ENCODE peak calls at places on chromosomes 13 and 19, in eight cellular contexts. I, F, Z, P, S, C, O and B are unnamed samples.

GRCh38 chr13:38763446-38764381 is 76.8 kb downstream of the FREM2 start:
- DNase-seq in F (no peak), Z (no peak), S (no peak), O (peak), P (peak), I (peak), C (peak), B (no peak)

GRCh38 chr13:71017607-71018006 is 849.4 kb downstream of the DACH1 start:
- DNase-seq in F (no peak), Z (no peak), S (no peak), I (no peak), O (no peak), C (no peak), P (no peak), B (no peak)

GRCh38 chr13:28077231-28077630 is 23.1 kb downstream of the FLT3 start:
- DNase-seq in F (no peak), Z (no peak), S (no peak), C (no peak), I (no peak), O (no peak), P (no peak), B (no peak)

GRCh38 chr13:65943024-65943423 is 1287.1 kb downstream of the PCDH9 start:
- DNase-seq in S (no peak), I (no peak), F (no peak), O (no peak), Z (no peak), P (no peak), C (peak), B (no peak)

GRCh38 chr19:33784432-33784831 is 12.2 kb upstream of the KCTD15 start:
- DNase-seq in I (no peak), O (peak), C (no peak), F (no peak), S (no peak), Z (no peak), P (no peak), B (no peak)

GRCh38 chr19:4196009-4196408 is 13.5 kb downstream of the ANKRD24 start:
- DNase-seq in C (no peak), Z (no peak), O (no peak), P (no peak), F (no peak), S (no peak), I (no peak), B (no peak)

GRCh38 chr19:40365010-40365409 is 16.5 kb downstream of the PLD3 start:
- DNase-seq in C (no peak), P (no peak), I (no peak), O (no peak), F (no peak), S (no peak), Z (no peak), B (no peak)

GRCh38 chr13:98445340-98446233 is 131.3 kb downstream of the STK24 start:
- DNase-seq in S (peak), O (peak), P (peak), C (no peak), F (peak), I (peak), Z (peak), B (peak)

GRCh38 chr19:16234552-16235445 is 37.1 kb downstream of the AP1M1 start:
- DNase-seq in O (no peak), P (no peak), C (no peak), S (no peak), F (no peak), I (no peak), Z (no peak), B (no peak)

GRCh38 chr13:112759834-112760233 is 70.0 kb downstream of the ATP11A start:
- DNase-seq in F (no peak), P (no peak), O (no peak), C (no peak), I (no peak), Z (no peak), S (no peak), B (no peak)

DNA sequence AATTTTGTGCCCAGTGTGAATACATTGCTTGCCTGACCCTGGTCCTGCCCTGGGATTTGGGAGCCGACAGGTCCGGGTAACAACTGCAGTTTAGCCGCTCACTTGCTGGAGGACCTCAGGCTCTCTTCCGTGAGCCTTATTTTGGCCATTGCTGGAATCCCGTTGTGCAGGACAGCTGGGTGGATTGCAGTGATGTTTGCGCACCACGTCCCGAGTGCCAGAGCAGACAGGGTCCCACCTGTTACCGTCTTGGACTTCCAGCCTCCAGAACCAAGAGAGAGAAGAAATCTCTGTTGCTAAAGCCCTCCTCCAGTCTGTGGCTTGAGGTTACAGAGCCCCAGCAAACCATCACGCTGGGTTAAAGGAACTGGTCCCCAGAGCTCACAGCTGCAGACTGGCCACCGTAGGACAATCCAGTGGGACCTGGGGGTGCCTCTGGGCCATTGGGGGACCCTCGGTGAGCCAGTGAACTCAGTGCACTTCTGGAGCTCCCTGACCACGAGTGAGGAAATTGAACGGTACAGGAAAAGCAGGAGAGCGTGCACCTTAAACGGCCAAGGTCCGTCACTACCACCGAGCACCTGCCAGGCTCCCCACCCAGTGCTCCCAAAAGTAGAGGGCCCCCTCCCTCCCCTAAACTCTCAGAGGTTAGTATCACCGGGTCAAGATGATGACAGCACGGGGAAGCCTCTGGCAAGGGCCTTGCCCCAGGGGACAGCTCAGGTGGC is 92.9 kb downstream of the GNG7 start:
- DNase-seq in F (no peak), I (no peak), O (no peak), C (no peak), P (peak), S (no peak), Z (no peak), B (no peak)
- H3K4me3 ChIP-seq in F (no peak), I (no peak), O (no peak), C (no peak), P (peak), S (no peak), Z (no peak), B (no peak)

GRCh38 chr19:49130325-49130724 is 11.0 kb downstream of the PPFIA3 start:
- DNase-seq in I (no peak), Z (peak), C (no peak), P (no peak), S (no peak), O (no peak), F (no peak), B (no peak)

GRCh38 chr19:49135686-49136085 is 16.3 kb downstream of the PPFIA3 start:
- DNase-seq in S (no peak), I (no peak), F (no peak), C (no peak), Z (no peak), P (no peak), O (no peak), B (no peak)

GRCh38 chr19:49136771-49137171 is 17.4 kb downstream of the PPFIA3 start:
- DNase-seq in Z (no peak), I (no peak), P (no peak), F (peak), O (no peak), S (no peak), C (no peak), B (no peak)

GRCh38 chr19:49132974-49133609 is 13.7 kb downstream of the PPFIA3 start:
- DNase-seq in I (no peak), O (no peak), Z (no peak), S (no peak), P (no peak), F (peak), C (no peak), B (no peak)

DNA sequence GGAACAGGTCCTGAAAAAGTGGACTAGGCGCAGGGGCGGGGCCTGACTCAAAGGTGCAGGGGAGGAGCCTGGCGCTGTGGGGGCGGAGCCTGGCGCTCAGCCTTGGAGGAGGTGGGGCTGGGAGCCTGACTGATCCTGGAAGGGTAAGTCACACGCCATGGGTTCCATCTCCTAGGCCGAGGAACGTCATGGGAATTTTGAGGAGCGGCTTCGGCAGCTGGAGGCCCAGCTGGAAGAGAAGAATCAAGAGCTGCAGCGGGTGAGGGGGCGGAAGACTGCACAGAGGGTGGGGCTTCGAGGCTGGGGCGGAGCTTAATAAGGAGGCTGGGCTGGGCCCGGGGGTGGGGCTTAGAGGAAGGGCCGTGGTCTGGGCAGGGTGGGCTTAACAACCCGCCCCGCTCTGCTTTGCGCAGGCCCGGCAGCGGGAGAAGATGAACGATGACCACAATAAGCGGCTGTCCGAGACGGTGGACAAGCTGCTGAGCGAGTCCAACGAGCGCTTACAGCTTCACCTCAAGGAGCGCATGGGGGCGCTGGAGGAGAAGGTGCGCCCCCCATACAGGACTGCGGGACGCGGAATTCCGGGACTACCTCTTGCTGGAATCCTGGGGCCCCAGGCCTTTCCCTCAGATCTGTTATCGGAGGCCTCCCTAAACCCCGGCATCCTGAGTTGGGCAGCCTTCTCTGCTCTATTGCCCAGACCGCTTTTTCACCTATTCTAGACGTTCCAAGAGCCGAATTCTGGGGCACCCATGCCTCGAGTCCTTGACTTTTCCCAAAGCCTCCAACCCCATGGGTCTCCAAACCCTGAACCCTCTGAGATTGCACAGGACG is 14.5 kb downstream of the PPFIA3 start:
- DNase-seq in O (peak), P (no peak), I (no peak), Z (no peak), S (no peak), C (no peak), F (peak), B (peak)
- H3K4me3 ChIP-seq in O (no peak), P (no peak), I (no peak), Z (peak), S (no peak), C (no peak), F (peak), B (no peak)

DNA sequence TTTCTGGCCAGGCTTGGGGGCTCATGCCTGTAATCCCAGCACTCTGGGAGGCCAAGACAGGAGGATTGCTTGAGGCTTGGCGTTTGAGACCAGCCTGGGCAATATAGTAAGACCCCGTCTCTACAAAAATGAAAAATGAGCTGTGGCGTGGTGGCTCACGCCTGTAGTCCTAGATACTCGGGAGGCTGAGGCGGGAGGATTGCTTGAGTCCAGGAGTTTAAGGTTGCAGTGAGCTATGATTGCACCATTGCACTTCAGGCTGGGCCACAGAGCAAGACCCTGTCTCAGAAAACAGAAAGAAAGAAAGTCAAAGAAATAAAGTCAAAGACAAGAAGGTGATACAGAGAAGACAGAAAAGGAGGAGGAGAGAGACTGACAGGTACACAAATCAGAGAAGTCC is 2.5 kb upstream of the CACNG6 start:
- DNase-seq in I (no peak), Z (no peak), C (no peak), O (no peak), F (no peak), P (no peak), S (no peak), B (no peak)
- H3K4me3 ChIP-seq in I (no peak), Z (no peak), C (no peak), O (no peak), F (no peak), P (no peak), S (no peak), B (no peak)

GRCh38 chr19:54463531-54464043 is at the start of gene LENG9:
- DNase-seq in F (peak), I (peak), O (peak), Z (peak), S (peak), P (peak), C (peak), B (peak)

GRCh38 chr19:54464044-54464623 is 556 bp upstream of the LENG9 start:
- DNase-seq in C (no peak), Z (peak), P (peak), F (peak), S (peak), I (peak), O (peak), B (peak)

GRCh38 chr19:54464624-54465266 is 1.2 kb upstream of the LENG9 start:
- DNase-seq in O (peak), Z (peak), I (peak), C (no peak), S (peak), F (peak), P (peak), B (peak)

GRCh38 chr19:54462713-54463530 is 656 bp downstream of the LENG9 start:
- DNase-seq in C (no peak), P (peak), Z (peak), F (peak), I (no peak), O (peak), S (peak), B (peak)

GRCh38 chr19:54465367-54466109 is 2.0 kb upstream of the LENG9 start:
- DNase-seq in Z (peak), P (no peak), F (peak), S (no peak), C (no peak), O (no peak), I (no peak), B (peak)
- H3K4me3 ChIP-seq in Z (no peak), P (no peak), F (peak), S (no peak), C (no peak), O (no peak), I (peak), B (no peak)